ENCODE peak calls at places on chromosomes 1 and 21, in seven cellular contexts. S is PC-9; E is A549; X is right lobe of liver; B is endodermal cell; Z is GM23338; Y is CD8-positive, alpha-beta memory T cell. L is an unnamed sample.

GRCh38 chr21:42153046-42153685 is 65.8 kb upstream of the ABCG1 start:
- DNase-seq in E (no peak), S (no peak), Y (no peak), Z (no peak), X (peak; percentile 33), B (peak; percentile 12), L (no peak)

GRCh38 chr1:45769261-45769932 is 18.9 kb upstream of the IPP start:
- DNase-seq in Y (no peak), X (no peak), E (no peak), S (no peak), Z (peak; percentile 11), B (peak; percentile 53), L (peak; percentile 56)

GRCh38 chr1:43978264-43978550 is 803 bp upstream of the B4GALT2 start:
- DNase-seq in E (no peak), B (no peak), Y (no peak), S (no peak), Z (no peak), X (peak; percentile 78), L (no peak)

GRCh38 chr21:46079357-46080170 is 18.3 kb upstream of the COL6A2 start:
- DNase-seq in Y (no peak), Z (no peak), B (peak; percentile 42), E (no peak), X (peak; percentile 39), S (no peak), L (no peak)

GRCh38 chr1:161260939-161261858 is 2.7 kb downstream of the PCP4L1 start:
- DNase-seq in E (no peak), S (no peak), X (no peak), B (no peak), Z (no peak), Y (no peak), L (no peak)

GRCh38 chr1:207173396-207173795 is 69.4 kb downstream of the C4BPA start:
- DNase-seq in S (no peak), B (no peak), Y (no peak), Z (no peak), E (no peak), X (no peak), L (no peak)

GRCh38 chr1:113197662-113198330 is 124.8 kb downstream of the LRIG2 start:
- DNase-seq in X (no peak), S (no peak), Y (no peak), B (no peak), E (no peak), Z (no peak), L (no peak)

GRCh38 chr1:99482286-99482685 is 163.6 kb upstream of the PALMD start:
- DNase-seq in E (no peak), Z (no peak), Y (no peak), X (no peak), S (no peak), B (no peak), L (no peak)

DNA sequence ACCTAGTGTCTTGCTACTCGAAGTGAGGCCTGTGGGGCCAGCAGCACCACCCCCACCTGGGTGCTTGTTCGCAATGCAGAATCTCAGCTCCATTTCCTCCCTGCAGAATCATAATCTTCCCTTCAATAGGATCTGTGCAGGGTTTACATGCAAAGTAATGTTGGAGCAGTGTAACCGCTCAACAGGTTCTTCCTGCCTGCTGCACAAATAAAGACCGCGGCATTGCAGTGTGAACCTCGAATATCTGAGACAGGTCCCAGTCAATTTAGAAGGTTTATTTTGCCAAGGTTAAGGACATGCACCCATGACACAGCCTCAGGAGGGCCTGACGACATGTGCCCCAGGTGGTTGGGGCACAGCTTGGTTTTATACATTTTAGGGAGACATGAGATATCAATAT is 119.2 kb downstream of the TLR5 start:
- DNase-seq in B (no peak), Z (no peak), Y (no peak), S (no peak), X (no peak), E (no peak), L (no peak)
- H3K27ac ChIP-seq in B (peak overlapping the region; percentile 93), Z (peak overlapping the region; percentile 98), Y (no peak overlapping the region), S (no peak overlapping the region), X (no peak overlapping the region), E (no peak overlapping the region), L (no peak overlapping the region)

GRCh38 chr1:244347942-244348341 is 103.8 kb downstream of the ADSS2 start:
- DNase-seq in X (peak; percentile 29), B (peak; percentile 17), Y (no peak), Z (no peak), S (no peak), E (no peak), L (no peak)
- H3K27ac ChIP-seq in X (no peak overlapping the region), B (no peak overlapping the region), Y (no peak overlapping the region), Z (no peak overlapping the region), S (no peak overlapping the region), E (no peak overlapping the region), L (no peak overlapping the region)

GRCh38 chr1:1069711-1070676 is 4.1 kb downstream of the RNF223 start:
- DNase-seq in B (no peak), S (peak; percentile 86), X (no peak), Y (no peak), E (no peak), Z (no peak), L (no peak)
- H3K27ac ChIP-seq in B (no peak overlapping the region), S (peak overlapping the region; percentile 87), X (no peak overlapping the region), Y (no peak overlapping the region), E (peak overlapping the region; percentile 88), Z (no peak overlapping the region), L (peak overlapping the region; percentile 80)

GRCh38 chr1:55334140-55334539 is 119.0 kb upstream of the USP24 start:
- DNase-seq in B (peak; percentile 32), X (no peak), S (no peak), Z (no peak), E (no peak), Y (no peak), L (no peak)
- H3K27ac ChIP-seq in B (no peak overlapping the region), X (no peak overlapping the region), S (no peak overlapping the region), Z (no peak overlapping the region), E (peak overlapping the region; percentile 43), Y (no peak overlapping the region), L (no peak overlapping the region)

GRCh38 chr1:33436557-33437296 is 5.8 kb upstream of the PHC2 start:
- DNase-seq in Z (no peak), Y (no peak), E (no peak), S (no peak), X (no peak), B (no peak), L (no peak)

GRCh38 chr1:33435096-33435820 is 4.4 kb upstream of the PHC2 start:
- DNase-seq in Y (no peak), E (no peak), S (no peak), X (no peak), Z (no peak), B (no peak), L (no peak)

GRCh38 chr1:33430751-33431593 is at the start of gene PHC2:
- DNase-seq in E (peak; percentile 91), S (peak; percentile 97), X (peak; percentile 99), B (peak; percentile 99), Z (peak; percentile 99), Y (peak; percentile 94), L (peak; percentile 83)

GRCh38 chr1:33434363-33434750 is 3.5 kb upstream of the PHC2 start:
- DNase-seq in S (no peak), B (no peak), Y (no peak), X (no peak), E (no peak), Z (no peak), L (no peak)

DNA sequence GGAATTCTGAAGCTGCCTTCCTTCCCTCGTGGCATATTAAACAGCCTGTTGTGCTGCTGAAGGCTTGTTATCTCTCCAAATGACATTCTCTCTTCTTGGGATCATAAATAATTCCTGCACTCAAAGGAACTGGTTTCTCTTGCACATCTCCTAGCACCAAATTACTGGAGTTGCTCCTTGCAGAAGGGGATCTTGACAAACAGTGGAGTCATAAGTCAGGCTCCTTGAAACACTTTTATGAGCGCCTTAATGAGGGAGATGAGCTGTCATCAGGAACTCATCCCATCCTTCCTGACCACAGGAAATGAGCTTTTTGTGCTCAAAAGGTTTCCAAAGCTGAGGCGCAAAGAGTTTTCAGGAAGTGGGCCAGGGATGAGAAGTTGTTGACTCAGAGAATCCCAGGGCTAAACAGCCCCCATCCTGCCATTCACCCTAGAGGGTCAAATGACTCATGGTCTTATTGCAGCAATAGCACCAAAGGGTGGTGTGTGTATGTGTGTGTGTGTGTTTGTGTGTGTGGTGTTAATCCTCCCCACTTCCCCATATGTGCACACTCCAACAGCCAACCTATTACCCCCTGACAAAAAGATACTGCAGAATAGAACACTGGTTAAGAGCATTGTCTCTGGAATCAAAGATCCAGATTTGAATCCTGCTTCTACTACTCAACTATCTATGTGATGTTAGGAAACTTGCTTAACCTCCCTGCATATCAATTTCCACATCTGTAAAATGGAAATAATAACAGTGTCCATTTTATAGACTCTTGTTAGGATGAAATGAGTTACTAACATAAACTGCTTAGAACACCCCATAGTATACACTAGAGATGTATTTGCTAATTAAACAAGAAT is 2.8 kb upstream of the PHC2 start:
- DNase-seq in B (no peak), X (no peak), Y (no peak), S (peak; percentile 49), E (peak; percentile 68), Z (no peak), L (peak; percentile 97)
- H3K27ac ChIP-seq in B (no peak overlapping the region), X (no peak overlapping the region), Y (no peak overlapping the region), S (peak overlapping the region; percentile 80), E (no peak overlapping the region), Z (no peak overlapping the region), L (peak overlapping the region; percentile 80)

GRCh38 chr1:156725683-156726280 is 2.5 kb upstream of the METTL25B start:
- DNase-seq in E (peak; percentile 89), B (peak; percentile 96), Y (peak; percentile 75), Z (peak; percentile 96), X (peak; percentile 88), S (peak; percentile 86), L (no peak)

GRCh38 chr1:156721131-156721924 is 6.9 kb upstream of the METTL25B start:
- DNase-seq in E (no peak), Z (no peak), B (no peak), S (no peak), X (no peak), Y (no peak), L (no peak)

GRCh38 chr1:156727492-156727891 is 777 bp upstream of the METTL25B start:
- DNase-seq in X (no peak), Y (no peak), Z (no peak), S (no peak), B (no peak), E (no peak), L (no peak)

GRCh38 chr1:156727914-156728598 is at the start of gene METTL25B:
- DNase-seq in X (peak; percentile 90), Y (peak; percentile 78), E (peak; percentile 87), S (peak; percentile 79), B (peak; percentile 92), Z (peak; percentile 93), L (peak; percentile 33)

DNA sequence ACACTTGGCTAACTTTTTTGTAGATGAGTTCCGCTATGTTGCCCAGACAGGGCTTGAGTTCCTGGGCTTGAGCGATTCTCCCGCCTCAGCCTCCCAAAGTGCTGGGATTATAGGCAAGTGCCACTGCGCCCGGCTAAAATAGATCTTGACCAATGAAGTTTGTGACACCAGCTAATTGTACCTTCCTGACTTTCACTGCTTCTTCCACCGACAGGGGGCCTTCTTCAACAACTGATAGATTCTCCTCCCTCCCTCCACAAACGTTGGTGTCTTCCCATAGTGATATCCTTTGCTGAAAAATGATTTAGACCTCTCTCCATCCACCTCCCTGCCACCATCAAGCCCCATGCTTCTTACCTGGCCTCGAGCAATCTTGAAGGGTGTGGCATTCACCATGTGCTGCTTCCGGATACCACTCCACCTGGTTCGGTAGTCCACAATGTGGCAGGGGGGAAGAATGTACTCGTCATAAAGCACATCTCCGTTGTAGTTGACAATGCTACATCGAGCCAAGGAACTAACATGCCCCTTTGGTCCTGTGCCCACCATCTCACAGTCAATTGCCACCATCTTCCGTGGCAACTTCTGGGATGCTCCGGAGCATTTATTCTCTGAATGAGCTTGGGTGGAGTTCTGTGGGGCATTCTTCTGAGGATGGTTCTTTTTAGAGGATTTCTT is 1.6 kb upstream of the METTL25B start:
- DNase-seq in B (peak; percentile 89), X (no peak), S (peak; percentile 60), Z (peak; percentile 88), E (peak; percentile 79), Y (peak; percentile 48), L (no peak)
- H3K27ac ChIP-seq in B (no peak overlapping the region), X (no peak overlapping the region), S (no peak overlapping the region), Z (peak overlapping the region; percentile 81), E (peak overlapping the region; percentile 93), Y (peak overlapping the region; percentile 98), L (peak overlapping the region; percentile 85)

GRCh38 chr1:8397511-8397910 is 79.6 kb downstream of the SLC45A1 start:
- DNase-seq in Z (no peak), B (no peak), E (no peak), Y (no peak), X (no peak), S (no peak), L (no peak)
- H3K27ac ChIP-seq in Z (peak overlapping the region; percentile 60), B (peak overlapping the region; percentile 75), E (peak overlapping the region; percentile 71), Y (no peak overlapping the region), X (no peak overlapping the region), S (peak overlapping the region; percentile 95), L (peak overlapping the region; percentile 90)